ENCODE peak calls at places on chromosome 18, in five cellular contexts. One of them, this sample, is unnamed.

GRCh38 chr18:69469444-69469919 is 68.8 kb downstream of the DOK6 start:
- DNase-seq in fibroblast of lung: no peak
- DNase-seq in HCT116: peak; percentile 45
- DNase-seq in neural progenitor cell: peak; percentile 40
- DNase-seq in PC-3: peak; percentile 78
- DNase-seq in this sample: no peak

GRCh38 chr18:40124107-40124506 is 1830.9 kb upstream of the PIK3C3 start:
- DNase-seq in PC-3: peak; percentile 52
- DNase-seq in fibroblast of lung: peak; percentile 78
- DNase-seq in HCT116: no peak
- DNase-seq in neural progenitor cell: no peak
- DNase-seq in this sample: peak; percentile 71

GRCh38 chr18:9020221-9020620 is 82.3 kb upstream of the NDUFV2 start:
- DNase-seq in fibroblast of lung: no peak
- DNase-seq in PC-3: no peak
- DNase-seq in neural progenitor cell: no peak
- DNase-seq in HCT116: no peak
- DNase-seq in this sample: no peak

GRCh38 chr18:76553715-76554603 is 58.9 kb upstream of the ZNF516 start:
- DNase-seq in neural progenitor cell: no peak
- DNase-seq in PC-3: peak; percentile 6
- DNase-seq in HCT116: no peak
- DNase-seq in fibroblast of lung: peak; percentile 90
- DNase-seq in this sample: no peak

GRCh38 chr18:72847134-72847533 is 20.7 kb downstream of the NETO1 start:
- DNase-seq in HCT116: no peak
- DNase-seq in neural progenitor cell: no peak
- DNase-seq in PC-3: peak; percentile 58
- DNase-seq in fibroblast of lung: no peak
- DNase-seq in this sample: no peak

GRCh38 chr18:21293479-21293878 is 51.4 kb downstream of the GREB1L start:
- DNase-seq in neural progenitor cell: no peak
- DNase-seq in fibroblast of lung: no peak
- DNase-seq in PC-3: no peak
- DNase-seq in HCT116: no peak
- DNase-seq in this sample: no peak

GRCh38 chr18:22713511-22713910 is 219.6 kb upstream of the RBBP8 start:
- DNase-seq in neural progenitor cell: no peak
- DNase-seq in fibroblast of lung: no peak
- DNase-seq in HCT116: no peak
- DNase-seq in PC-3: no peak
- DNase-seq in this sample: peak; percentile 49

GRCh38 chr18:69898241-69898861 is 49.3 kb downstream of the CD226 start:
- DNase-seq in neural progenitor cell: no peak
- DNase-seq in fibroblast of lung: no peak
- DNase-seq in HCT116: no peak
- DNase-seq in PC-3: no peak
- DNase-seq in this sample: peak; percentile 55

GRCh38 chr18:68219867-68220266 is 495.0 kb downstream of the TMX3 start:
- DNase-seq in neural progenitor cell: no peak
- DNase-seq in PC-3: no peak
- DNase-seq in HCT116: no peak
- DNase-seq in fibroblast of lung: no peak
- DNase-seq in this sample: peak; percentile 66

GRCh38 chr18:11713756-11714155 is 24.7 kb downstream of the GNAL start:
- DNase-seq in neural progenitor cell: no peak
- DNase-seq in fibroblast of lung: no peak
- DNase-seq in PC-3: no peak
- DNase-seq in HCT116: no peak
- DNase-seq in this sample: no peak

GRCh38 chr18:46332956-46333355 is 228.8 kb downstream of the HAUS1 start:
- DNase-seq in fibroblast of lung: no peak
- DNase-seq in neural progenitor cell: peak; percentile 62
- DNase-seq in PC-3: no peak
- DNase-seq in HCT116: no peak
- DNase-seq in this sample: no peak

GRCh38 chr18:3211236-3211992 is 8.4 kb downstream of the MYOM1 start:
- DNase-seq in neural progenitor cell: no peak
- DNase-seq in PC-3: peak; percentile 38
- DNase-seq in HCT116: no peak
- DNase-seq in fibroblast of lung: peak; percentile 51
- DNase-seq in this sample: peak; percentile 8

GRCh38 chr18:32213693-32214092 is 23.9 kb downstream of the MEP1B start:
- DNase-seq in neural progenitor cell: no peak
- DNase-seq in PC-3: no peak
- DNase-seq in HCT116: no peak
- DNase-seq in fibroblast of lung: no peak
- DNase-seq in this sample: no peak

GRCh38 chr18:42086288-42086687 is 131.3 kb downstream of the PIK3C3 start:
- DNase-seq in fibroblast of lung: peak; percentile 5
- DNase-seq in neural progenitor cell: no peak
- DNase-seq in HCT116: no peak
- DNase-seq in PC-3: peak; percentile 22
- DNase-seq in this sample: peak; percentile 75

GRCh38 chr18:54278615-54279014 is 9.3 kb downstream of the POLI start:
- DNase-seq in PC-3: no peak
- DNase-seq in neural progenitor cell: no peak
- DNase-seq in HCT116: no peak
- DNase-seq in fibroblast of lung: no peak
- DNase-seq in this sample: no peak

GRCh38 chr18:48931680-48932461 is 18.9 kb downstream of the SMAD7 start:
- DNase-seq in fibroblast of lung: no peak
- DNase-seq in HCT116: no peak
- DNase-seq in PC-3: no peak
- DNase-seq in neural progenitor cell: no peak
- DNase-seq in this sample: no peak

GRCh38 chr18:49884465-49884864 is 71.1 kb upstream of the ACAA2 start:
- DNase-seq in PC-3: no peak
- DNase-seq in HCT116: no peak
- DNase-seq in neural progenitor cell: no peak
- DNase-seq in fibroblast of lung: no peak
- DNase-seq in this sample: no peak

GRCh38 chr18:48138211-48138610 is 207.8 kb upstream of the SMAD2 start:
- DNase-seq in fibroblast of lung: no peak
- DNase-seq in neural progenitor cell: peak; percentile 41
- DNase-seq in HCT116: no peak
- DNase-seq in PC-3: no peak
- DNase-seq in this sample: no peak

GRCh38 chr18:55314615-55315237 is 273.3 kb downstream of the TCF4 start:
- DNase-seq in PC-3: no peak
- DNase-seq in fibroblast of lung: no peak
- DNase-seq in neural progenitor cell: peak; percentile 62
- DNase-seq in HCT116: no peak
- DNase-seq in this sample: no peak

GRCh38 chr18:59123588-59124369 is 15.9 kb upstream of the SEC11C start:
- DNase-seq in PC-3: peak; percentile 66
- DNase-seq in fibroblast of lung: peak; percentile 74
- DNase-seq in HCT116: no peak
- DNase-seq in neural progenitor cell: no peak
- DNase-seq in this sample: peak; percentile 95

GRCh38 chr18:24014986-24015896 is 687 bp downstream of the TTC39C start:
- DNase-seq in PC-3: peak; percentile 56
- DNase-seq in neural progenitor cell: peak; percentile 68
- DNase-seq in fibroblast of lung: peak; percentile 71
- DNase-seq in HCT116: no peak
- DNase-seq in this sample: peak; percentile 57
- TF ChIP-seq EZH2 in PC-3: no peak
- TF ChIP-seq EZH2 in neural progenitor cell: no peak
- TF ChIP-seq EZH2 in fibroblast of lung: no peak
- TF ChIP-seq EZH2 in HCT116: no peak
- TF ChIP-seq EZH2 in this sample: no peak

DNA sequence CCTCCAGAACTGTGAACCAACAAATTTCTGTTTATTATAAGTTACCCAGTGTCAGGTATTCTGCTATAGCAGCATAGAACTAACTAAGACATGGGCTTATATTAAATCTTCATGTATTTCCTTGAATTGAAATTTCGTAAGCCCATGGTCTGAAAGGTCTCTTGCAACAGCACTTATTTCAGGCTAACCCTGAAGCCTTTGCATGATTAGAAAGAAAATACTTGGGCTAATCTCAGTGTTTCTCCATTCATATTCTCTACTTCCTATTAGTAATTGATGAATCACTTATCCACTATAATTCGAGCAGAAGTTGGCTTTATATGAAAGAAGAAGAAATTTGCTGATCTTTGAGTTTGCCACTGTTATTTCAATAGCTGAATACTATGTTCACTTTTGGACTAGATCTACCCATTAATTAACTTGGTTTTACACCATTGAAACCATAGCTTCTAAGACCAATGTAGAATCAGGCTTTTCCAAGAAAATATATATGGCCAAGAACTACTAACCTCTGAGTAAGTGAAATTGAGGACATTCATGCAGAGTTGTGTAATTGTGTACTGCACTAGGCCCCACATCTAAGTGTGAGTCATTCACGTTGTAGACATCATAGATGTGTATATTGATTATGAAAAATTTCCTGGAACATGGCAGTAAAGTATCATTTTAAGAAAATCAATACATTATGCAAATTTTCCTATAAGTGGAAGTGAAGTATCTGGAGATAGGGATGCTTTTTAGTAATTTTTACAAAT is 731.7 kb downstream of the SOCS6 start:
- DNase-seq in neural progenitor cell: no peak
- DNase-seq in PC-3: peak; percentile 23
- DNase-seq in HCT116: no peak
- DNase-seq in fibroblast of lung: peak; percentile 50
- DNase-seq in this sample: peak; percentile 4
- H3K4me2 ChIP-seq in neural progenitor cell: no peak overlapping the region
- H3K4me2 ChIP-seq in PC-3: no peak overlapping the region
- H3K4me2 ChIP-seq in HCT116: no peak overlapping the region
- H3K4me2 ChIP-seq in fibroblast of lung: no peak overlapping the region
- H3K4me2 ChIP-seq in this sample: no peak overlapping the region

DNA sequence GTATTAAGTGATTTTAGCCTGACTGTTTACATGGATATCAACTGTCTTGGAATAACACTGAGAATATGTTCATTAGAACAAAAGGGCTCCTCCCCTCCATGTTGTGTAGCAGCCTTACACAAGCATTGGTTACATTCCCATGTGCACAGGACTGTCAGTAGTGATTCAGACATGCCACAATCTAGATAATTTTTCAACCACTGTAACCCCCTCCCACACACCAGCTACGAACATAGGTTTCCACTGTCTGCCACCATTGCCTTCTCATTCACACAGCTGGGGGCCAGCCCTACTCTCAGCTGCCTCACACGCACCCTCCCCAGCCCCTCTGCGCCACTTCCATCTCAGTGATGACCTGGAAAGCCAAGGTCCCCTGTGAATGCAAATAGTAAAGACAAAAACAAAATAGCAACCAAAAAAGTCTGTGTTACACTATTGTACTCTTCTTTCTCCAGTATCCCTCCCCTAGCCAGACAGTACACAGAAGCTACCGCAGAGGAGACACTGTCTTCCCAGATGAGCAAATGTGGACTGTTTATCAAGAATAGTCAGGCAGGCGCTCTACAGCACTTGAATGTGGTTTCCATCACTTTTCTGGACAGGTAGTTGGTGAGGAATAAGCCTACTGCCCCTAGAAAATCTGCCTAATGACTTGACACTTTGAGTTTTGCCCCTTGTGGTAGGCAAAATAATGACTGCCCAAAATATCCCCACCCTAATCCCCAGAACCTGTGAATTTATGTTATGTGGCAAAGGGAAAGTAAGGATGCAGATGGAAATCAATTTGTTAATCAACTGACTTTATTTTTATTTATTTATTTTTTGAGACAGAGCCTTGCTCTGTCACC is 27.9 kb upstream of the TYMS start:
- DNase-seq in fibroblast of lung: no peak
- DNase-seq in neural progenitor cell: no peak
- DNase-seq in PC-3: no peak
- DNase-seq in HCT116: no peak
- DNase-seq in this sample: peak; percentile 32
- TF ChIP-seq CTCF in fibroblast of lung: peak; percentile 15
- TF ChIP-seq CTCF in neural progenitor cell: peak; percentile 33
- TF ChIP-seq CTCF in PC-3: peak; percentile 34
- TF ChIP-seq CTCF in HCT116: peak; percentile 37
- TF ChIP-seq CTCF in this sample: peak; percentile 23

GRCh38 chr18:10453885-10454772 is at the start of gene APCDD1:
- DNase-seq in HCT116: no peak
- DNase-seq in fibroblast of lung: peak; percentile 40
- DNase-seq in PC-3: no peak
- DNase-seq in neural progenitor cell: peak; percentile 90
- DNase-seq in this sample: no peak

GRCh38 chr18:10453261-10453884 is 1.1 kb upstream of the APCDD1 start:
- DNase-seq in HCT116: no peak
- DNase-seq in fibroblast of lung: no peak
- DNase-seq in neural progenitor cell: no peak
- DNase-seq in PC-3: no peak
- DNase-seq in this sample: no peak

GRCh38 chr18:10456718-10457499 is 2.5 kb downstream of the APCDD1 start:
- DNase-seq in HCT116: no peak
- DNase-seq in fibroblast of lung: no peak
- DNase-seq in neural progenitor cell: no peak
- DNase-seq in PC-3: no peak
- DNase-seq in this sample: no peak

GRCh38 chr18:10455726-10456453 is 1.5 kb downstream of the APCDD1 start:
- DNase-seq in HCT116: no peak
- DNase-seq in neural progenitor cell: peak; percentile 20
- DNase-seq in fibroblast of lung: no peak
- DNase-seq in PC-3: no peak
- DNase-seq in this sample: no peak

DNA sequence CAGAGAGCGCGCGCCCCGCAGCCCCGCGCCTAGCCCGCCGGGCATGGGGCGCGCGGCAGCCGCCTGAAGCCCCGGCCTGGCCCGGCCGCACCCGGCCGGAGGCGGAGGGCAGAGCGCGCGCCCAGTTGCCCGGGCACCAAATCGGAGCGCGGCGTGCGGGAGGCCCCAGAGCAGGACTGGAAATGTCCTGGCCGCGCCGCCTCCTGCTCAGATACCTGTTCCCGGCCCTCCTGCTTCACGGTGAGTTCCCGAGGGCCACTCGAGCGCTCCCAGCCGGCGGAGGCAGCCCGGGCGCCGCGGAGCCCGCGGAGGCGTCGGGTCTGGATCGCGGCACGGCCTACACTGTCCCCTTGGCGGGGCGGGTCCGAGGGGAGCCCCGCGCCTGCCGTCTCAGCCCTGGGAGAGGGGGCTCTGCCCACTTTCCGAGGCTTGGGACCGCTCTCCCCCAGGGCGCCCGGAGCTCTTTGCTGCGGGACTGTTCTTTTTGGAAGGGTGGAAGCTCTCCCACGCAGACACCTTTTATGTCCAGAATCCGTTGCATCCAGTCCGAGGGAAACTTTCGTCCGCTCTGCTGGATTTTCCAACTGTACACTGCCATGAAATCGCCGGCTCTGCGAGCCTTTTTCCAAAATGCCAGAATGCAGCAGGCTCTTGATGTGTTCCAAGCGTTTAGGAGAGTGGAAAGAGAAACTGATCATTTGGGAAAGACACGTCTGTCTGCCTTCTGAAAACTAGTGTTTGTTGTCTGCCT is 540 bp downstream of the APCDD1 start:
- DNase-seq in HCT116: no peak
- DNase-seq in fibroblast of lung: peak; percentile 30
- DNase-seq in neural progenitor cell: no peak
- DNase-seq in PC-3: no peak
- DNase-seq in this sample: no peak
- TF ChIP-seq EZH2 in HCT116: no peak
- TF ChIP-seq EZH2 in fibroblast of lung: peak; percentile 57
- TF ChIP-seq EZH2 in neural progenitor cell: peak; percentile 21
- TF ChIP-seq EZH2 in PC-3: peak; percentile 78
- TF ChIP-seq EZH2 in this sample: no peak

This sample was measured in astrocyte.